ENCODE peak calls at places on chromosomes 11 and 22, in nine cellular contexts. I is brain pericyte; K is aorta; Z is C1 segment of cervical spinal cord; T is cardiac fibroblast; S is T-cell; B is PC-3; D is myocyte; O is stimulated activated CD4-positive, alpha-beta T cell treated with anti-CD3 and anti-CD28 coated beads, Interleukin-4, amount 100 ng/mL, for 1 hour. M is an unnamed sample.
A peak's percentile ranks its signal among the peaks of the same experiment; 100 is the strongest.

GRCh38 chr22:27866136-27867091 is 52.6 kb downstream of the PITPNB start:
- DNase-seq in D (peak; percentile 63), Z (no peak), K (no peak), I (peak; percentile 47), B (peak; percentile 85), S (no peak), O (no peak), T (peak; percentile 92), M (peak; percentile 55)

GRCh38 chr22:49664371-49664881 is 163.2 kb downstream of the BRD1 start:
- DNase-seq in D (no peak), Z (no peak), B (no peak), O (no peak), K (peak; percentile 21), T (no peak), S (no peak), I (no peak), M (no peak)

GRCh38 chr11:60771879-60772525 is 13.1 kb upstream of the MS4A10 start:
- DNase-seq in Z (no peak), I (no peak), K (no peak), D (no peak), S (no peak), O (no peak), B (peak; percentile 13), T (peak; percentile 45), M (no peak)

GRCh38 chr11:66843776-66844495 is 695 bp downstream of the RCE1 start:
- DNase-seq in B (no peak), D (no peak), S (no peak), O (no peak), K (no peak), Z (no peak), T (no peak), I (no peak), M (no peak)

GRCh38 chr22:50673231-50674126 is 856 bp downstream of the SHANK3 start:
- DNase-seq in D (no peak), T (no peak), I (no peak), O (peak; percentile 17), Z (no peak), K (no peak), S (no peak), B (no peak), M (no peak)

GRCh38 chr11:134669796-134670195 is 257.8 kb upstream of the B3GAT1 start:
- DNase-seq in S (no peak), Z (no peak), B (no peak), K (no peak), D (no peak), O (no peak), I (no peak), T (no peak), M (no peak)

GRCh38 chr11:93984205-93984586 is 37.0 kb upstream of the HEPHL1 start:
- DNase-seq in D (no peak), B (peak; percentile 38), K (no peak), O (no peak), I (no peak), T (peak; percentile 3), Z (no peak), S (no peak), M (peak; percentile 46)

GRCh38 chr11:27524155-27524554 is 17.6 kb upstream of the LIN7C start:
- DNase-seq in O (no peak), D (peak; percentile 44), I (no peak), Z (no peak), B (peak; percentile 35), T (peak; percentile 70), K (no peak), S (no peak), M (no peak)

GRCh38 chr22:39520874-39521857 is 804 bp downstream of the ATF4 start:
- DNase-seq in T (peak; percentile 81), B (peak; percentile 29), Z (peak; percentile 66), I (no peak), O (peak; percentile 79), D (peak; percentile 91), K (peak; percentile 91), S (peak; percentile 9), M (no peak)

GRCh38 chr11:75849917-75850316 is 34.9 kb downstream of the UVRAG start:
- DNase-seq in B (no peak), K (no peak), S (no peak), D (no peak), O (no peak), T (no peak), I (no peak), Z (no peak), M (no peak)

GRCh38 chr22:41746563-41747400 is 47.5 kb downstream of the MEI1 start:
- DNase-seq in K (peak; percentile 70), S (peak; percentile 17), O (peak; percentile 41), B (peak; percentile 85), T (peak; percentile 88), I (peak; percentile 51), Z (peak; percentile 37), D (peak; percentile 84), M (peak; percentile 63)

GRCh38 chr11:10032991-10033390 is 261.0 kb downstream of the SBF2 start:
- DNase-seq in O (no peak), B (peak; percentile 41), S (no peak), K (no peak), D (no peak), T (peak; percentile 45), I (no peak), Z (no peak), M (peak; percentile 31)

GRCh38 chr11:60871378-60872061 is 4.2 kb downstream of the ZP1 start:
- DNase-seq in K (no peak), D (peak; percentile 35), T (peak; percentile 64), O (no peak), I (peak; percentile 80), S (no peak), B (no peak), Z (no peak), M (no peak)

GRCh38 chr22:24834845-24835570 is 29.0 kb downstream of the SGSM1 start:
- DNase-seq in T (peak; percentile 28), K (no peak), Z (no peak), I (no peak), B (peak; percentile 12), S (no peak), D (no peak), O (no peak), M (no peak)

GRCh38 chr11:68528630-68529029 is 68.1 kb downstream of the PPP6R3 start:
- DNase-seq in Z (no peak), T (peak; percentile 45), B (no peak), S (no peak), K (no peak), I (no peak), O (no peak), D (no peak), M (no peak)

GRCh38 chr22:19525666-19526065 is 1.5 kb upstream of the CLDN5 start:
- DNase-seq in D (no peak), O (no peak), T (no peak), K (no peak), Z (no peak), S (no peak), I (no peak), B (no peak), M (no peak)

GRCh38 chr11:57567512-57568329 is at the start of gene UBE2L6:
- DNase-seq in T (no peak), Z (peak; percentile 81), S (peak; percentile 69), B (no peak), O (peak; percentile 72), I (no peak), K (peak; percentile 89), D (peak; percentile 63), M (no peak)

GRCh38 chr22:44127353-44127752 is 53.4 kb upstream of the PARVG start:
- DNase-seq in I (no peak), S (no peak), B (no peak), D (no peak), T (peak; percentile 16), K (no peak), O (no peak), Z (no peak), M (no peak)

GRCh38 chr11:34050967-34051348 is 573 bp upstream of the CAPRIN1 start:
- DNase-seq in Z (no peak), K (no peak), O (no peak), T (peak; percentile 62), I (peak; percentile 20), S (no peak), B (no peak), D (no peak), M (no peak)

GRCh38 chr11:7077101-7077500 is 11.7 kb upstream of the RBMXL2 start:
- DNase-seq in I (no peak), Z (no peak), D (no peak), B (no peak), S (no peak), T (no peak), O (no peak), K (no peak), M (no peak)

GRCh38 chr11:65113361-65113756 is 1.7 kb downstream of the TM7SF2 start:
- DNase-seq in T (no peak), B (peak; percentile 39), S (no peak), O (no peak), D (no peak), K (no peak), I (no peak), Z (no peak), M (no peak)

GRCh38 chr22:19663286-19663815 is 51.0 kb upstream of the SEPTIN5 start:
- DNase-seq in S (no peak), O (no peak), Z (no peak), I (peak; percentile 77), B (peak; percentile 30), T (peak; percentile 91), K (peak; percentile 77), D (peak; percentile 99), M (peak; percentile 73)

GRCh38 chr22:23409976-23410375 is 170.1 kb downstream of the IGLL1 start:
- DNase-seq in T (no peak), Z (no peak), I (no peak), B (no peak), S (no peak), O (no peak), K (no peak), D (no peak), M (no peak)

GRCh38 chr11:73629907-73630306 is 16.5 kb upstream of the PLEKHB1 start:
- DNase-seq in S (no peak), K (no peak), O (no peak), D (no peak), I (no peak), B (no peak), T (no peak), Z (no peak), M (no peak)

GRCh38 chr11:75911459-75911858 is 96.4 kb downstream of the UVRAG start:
- DNase-seq in K (no peak), S (no peak), O (no peak), I (no peak), B (no peak), D (no peak), T (no peak), Z (no peak), M (no peak)

M was measured in AG09309.